ENCODE peak calls at places on chromosomes 16 and 17, in six cellular contexts. One of them, this sample, is unnamed.

GRCh38 chr17:66091440-66092080 is 100.4 kb downstream of the CEP112 start:
- ATAC-seq in activated CD8-positive, alpha-beta memory T cell treated with anti-CD3 and anti-CD28 coated beads, Interleukin-2, amount 10 ng/mL, durations not matched to agents 7 days and 5 days: no peak
- ATAC-seq in A549: no peak
- ATAC-seq in effector memory CD8-positive, alpha-beta T cell: no peak
- ATAC-seq in activated CD8-positive, alpha-beta T cell treated with anti-CD3 and anti-CD28 coated beads, Interleukin-2, amount 10 ng/mL, durations not matched to agents 7 days and 5 days: no peak
- ATAC-seq in central memory CD8-positive, alpha-beta T cell: no peak
- ATAC-seq in this sample: no peak

GRCh38 chr17:19337712-19338023 is 24.9 kb downstream of the B9D1 start:
- ATAC-seq in activated CD8-positive, alpha-beta memory T cell treated with anti-CD3 and anti-CD28 coated beads, Interleukin-2, amount 10 ng/mL, durations not matched to agents 7 days and 5 days: no peak
- ATAC-seq in A549: no peak
- ATAC-seq in effector memory CD8-positive, alpha-beta T cell: no peak
- ATAC-seq in activated CD8-positive, alpha-beta T cell treated with anti-CD3 and anti-CD28 coated beads, Interleukin-2, amount 10 ng/mL, durations not matched to agents 7 days and 5 days: no peak
- ATAC-seq in central memory CD8-positive, alpha-beta T cell: no peak
- ATAC-seq in this sample: no peak

GRCh38 chr16:79601978-79602609 is 1.6 kb upstream of the MAF start:
- ATAC-seq in activated CD8-positive, alpha-beta memory T cell treated with anti-CD3 and anti-CD28 coated beads, Interleukin-2, amount 10 ng/mL, durations not matched to agents 7 days and 5 days: peak; percentile 11
- ATAC-seq in A549: no peak
- ATAC-seq in effector memory CD8-positive, alpha-beta T cell: peak; percentile 6
- ATAC-seq in activated CD8-positive, alpha-beta T cell treated with anti-CD3 and anti-CD28 coated beads, Interleukin-2, amount 10 ng/mL, durations not matched to agents 7 days and 5 days: no peak
- ATAC-seq in central memory CD8-positive, alpha-beta T cell: peak; percentile 11
- ATAC-seq in this sample: no peak

GRCh38 chr16:57472665-57473060 is 10.2 kb downstream of the POLR2C start:
- ATAC-seq in activated CD8-positive, alpha-beta memory T cell treated with anti-CD3 and anti-CD28 coated beads, Interleukin-2, amount 10 ng/mL, durations not matched to agents 7 days and 5 days: no peak
- ATAC-seq in A549: peak; percentile 36
- ATAC-seq in effector memory CD8-positive, alpha-beta T cell: no peak
- ATAC-seq in activated CD8-positive, alpha-beta T cell treated with anti-CD3 and anti-CD28 coated beads, Interleukin-2, amount 10 ng/mL, durations not matched to agents 7 days and 5 days: no peak
- ATAC-seq in central memory CD8-positive, alpha-beta T cell: no peak
- ATAC-seq in this sample: no peak

GRCh38 chr17:48873212-48873611 is 19.4 kb upstream of the ATP5MC1 start:
- ATAC-seq in activated CD8-positive, alpha-beta memory T cell treated with anti-CD3 and anti-CD28 coated beads, Interleukin-2, amount 10 ng/mL, durations not matched to agents 7 days and 5 days: no peak
- ATAC-seq in A549: no peak
- ATAC-seq in effector memory CD8-positive, alpha-beta T cell: no peak
- ATAC-seq in activated CD8-positive, alpha-beta T cell treated with anti-CD3 and anti-CD28 coated beads, Interleukin-2, amount 10 ng/mL, durations not matched to agents 7 days and 5 days: no peak
- ATAC-seq in central memory CD8-positive, alpha-beta T cell: no peak
- ATAC-seq in this sample: no peak

GRCh38 chr16:79509221-79509631 is 91.3 kb downstream of the MAF start:
- ATAC-seq in activated CD8-positive, alpha-beta memory T cell treated with anti-CD3 and anti-CD28 coated beads, Interleukin-2, amount 10 ng/mL, durations not matched to agents 7 days and 5 days: no peak
- ATAC-seq in A549: no peak
- ATAC-seq in effector memory CD8-positive, alpha-beta T cell: no peak
- ATAC-seq in activated CD8-positive, alpha-beta T cell treated with anti-CD3 and anti-CD28 coated beads, Interleukin-2, amount 10 ng/mL, durations not matched to agents 7 days and 5 days: no peak
- ATAC-seq in central memory CD8-positive, alpha-beta T cell: no peak
- ATAC-seq in this sample: no peak

GRCh38 chr16:23597003-23597756 is 1.1 kb upstream of the NDUFAB1 start:
- ATAC-seq in activated CD8-positive, alpha-beta memory T cell treated with anti-CD3 and anti-CD28 coated beads, Interleukin-2, amount 10 ng/mL, durations not matched to agents 7 days and 5 days: no peak
- ATAC-seq in A549: peak; percentile 51
- ATAC-seq in effector memory CD8-positive, alpha-beta T cell: no peak
- ATAC-seq in activated CD8-positive, alpha-beta T cell treated with anti-CD3 and anti-CD28 coated beads, Interleukin-2, amount 10 ng/mL, durations not matched to agents 7 days and 5 days: no peak
- ATAC-seq in central memory CD8-positive, alpha-beta T cell: no peak
- ATAC-seq in this sample: peak; percentile 61

GRCh38 chr16:13112639-13113038 is 211.2 kb downstream of the SHISA9 start:
- ATAC-seq in activated CD8-positive, alpha-beta memory T cell treated with anti-CD3 and anti-CD28 coated beads, Interleukin-2, amount 10 ng/mL, durations not matched to agents 7 days and 5 days: no peak
- ATAC-seq in A549: no peak
- ATAC-seq in effector memory CD8-positive, alpha-beta T cell: no peak
- ATAC-seq in activated CD8-positive, alpha-beta T cell treated with anti-CD3 and anti-CD28 coated beads, Interleukin-2, amount 10 ng/mL, durations not matched to agents 7 days and 5 days: no peak
- ATAC-seq in central memory CD8-positive, alpha-beta T cell: no peak
- ATAC-seq in this sample: no peak